ENCODE peak calls at places on chromosome 17, in ten cellular contexts. J is AG09309, E is fibroblast of lung, L is uterus, V is stomach, R is thyroid gland, N is kidney epithelial cell, Q is HCT116, T is body of pancreas, X is heart left ventricle. S is an unnamed sample.

GRCh38 chr17:37490638-37491614 is 1.2 kb downstream of the DUSP14 start:
- DNase-seq in J (no peak), E (peak), L (peak), V (no peak), R (peak), N (peak), Q (peak), T (no peak), X (peak), S (no peak)

GRCh38 chr17:41416478-41416877 is 7.9 kb downstream of the KRT37 start:
- DNase-seq in J (no peak), E (no peak), L (no peak), V (no peak), R (no peak), N (no peak), Q (no peak), T (no peak), X (no peak), S (no peak)

GRCh38 chr17:6421700-6422604 is 13.0 kb downstream of the AIPL1 start:
- DNase-seq in J (no peak), E (peak), L (peak), V (peak), R (peak), N (no peak), Q (peak), T (peak), X (peak), S (no peak)

GRCh38 chr17:74008196-74008595 is 195.3 kb upstream of the RPL38 start:
- DNase-seq in J (no peak), E (no peak), L (no peak), V (no peak), R (peak), N (no peak), Q (peak), T (no peak), X (no peak), S (no peak)

GRCh38 chr17:38424297-38424972 is 3.8 kb upstream of the ARHGAP23 start:
- DNase-seq in J (no peak), E (no peak), L (no peak), V (no peak), R (no peak), N (no peak), Q (no peak), T (no peak), X (no peak), S (no peak)

GRCh38 chr17:59428896-59429460 is 97.5 kb downstream of the YPEL2 start:
- DNase-seq in J (no peak), E (no peak), L (no peak), V (no peak), R (no peak), N (no peak), Q (no peak), T (no peak), X (no peak), S (no peak)

GRCh38 chr17:6444573-6445335 is 499 bp downstream of the PIMREG start:
- DNase-seq in J (no peak), E (no peak), L (no peak), V (no peak), R (no peak), N (no peak), Q (no peak), T (no peak), X (no peak), S (no peak)

GRCh38 chr17:4932756-4933155 is 679 bp downstream of the GP1BA start:
- DNase-seq in J (no peak), E (no peak), L (no peak), V (no peak), R (no peak), N (no peak), Q (no peak), T (no peak), X (no peak), S (no peak)

GRCh38 chr17:77808663-77809425 is 149.7 kb upstream of the TNRC6C start:
- DNase-seq in J (no peak), E (no peak), L (no peak), V (no peak), R (no peak), N (no peak), Q (no peak), T (no peak), X (peak), S (no peak)

GRCh38 chr17:15279011-15279477 is 13.9 kb upstream of the PMP22 start:
- DNase-seq in J (peak), E (peak), L (no peak), V (no peak), R (no peak), N (no peak), Q (no peak), T (no peak), X (no peak), S (peak)

GRCh38 chr17:77036841-77037381 is 103.9 kb upstream of the SEC14L1 start:
- DNase-seq in J (no peak), E (no peak), L (no peak), V (peak), R (peak), N (no peak), Q (no peak), T (peak), X (peak), S (no peak)

GRCh38 chr17:34797724-34798123 is 163.5 kb downstream of the CCT6B start:
- DNase-seq in J (no peak), E (peak), L (no peak), V (no peak), R (peak), N (no peak), Q (no peak), T (peak), X (peak), S (no peak)

GRCh38 chr17:72529386-72529785 is 408.6 kb downstream of the SOX9 start:
- DNase-seq in J (no peak), E (no peak), L (no peak), V (no peak), R (no peak), N (no peak), Q (no peak), T (peak), X (no peak), S (no peak)

GRCh38 chr17:59783221-59784016 is 76.0 kb downstream of the VMP1 start:
- DNase-seq in J (no peak), E (peak), L (no peak), V (no peak), R (no peak), N (no peak), Q (peak), T (no peak), X (no peak), S (peak)

GRCh38 chr17:65529761-65530157 is 31.7 kb downstream of the AXIN2 start:
- DNase-seq in J (no peak), E (no peak), L (no peak), V (no peak), R (no peak), N (no peak), Q (no peak), T (no peak), X (no peak), S (no peak)

GRCh38 chr17:6596511-6596910 is 40.2 kb upstream of the PITPNM3 start:
- DNase-seq in J (no peak), E (no peak), L (no peak), V (no peak), R (no peak), N (no peak), Q (no peak), T (no peak), X (no peak), S (no peak)

GRCh38 chr17:933168-934083 is 46.1 kb downstream of the NXN start:
- DNase-seq in J (peak), E (peak), L (peak), V (peak), R (peak), N (peak), Q (peak), T (peak), X (no peak), S (peak)

GRCh38 chr17:14301761-14302401 is 1.0 kb downstream of the HS3ST3B1 start:
- DNase-seq in J (no peak), E (peak), L (no peak), V (peak), R (no peak), N (no peak), Q (no peak), T (peak), X (peak), S (no peak)

GRCh38 chr17:33012522-33013033 is 20.9 kb downstream of the SPACA3 start:
- DNase-seq in J (peak), E (peak), L (no peak), V (no peak), R (no peak), N (peak), Q (no peak), T (no peak), X (no peak), S (no peak)

GRCh38 chr17:36149296-36149820 is 27.1 kb downstream of the TBC1D3B start:
- DNase-seq in J (peak), E (peak), L (peak), V (no peak), R (no peak), N (no peak), Q (no peak), T (peak), X (peak), S (no peak)

GRCh38 chr17:11608396-11608795 is 10.1 kb downstream of the DNAH9 start:
- DNase-seq in J (no peak), E (no peak), L (peak), V (peak), R (peak), N (no peak), Q (no peak), T (peak), X (peak), S (no peak)

GRCh38 chr17:44900894-44901293 is 1.6 kb upstream of the EFTUD2 start:
- DNase-seq in J (peak), E (peak), L (peak), V (no peak), R (peak), N (no peak), Q (no peak), T (no peak), X (no peak), S (peak)

GRCh38 chr17:77182205-77182604 is 41.4 kb downstream of the SEC14L1 start:
- DNase-seq in J (no peak), E (no peak), L (no peak), V (no peak), R (no peak), N (no peak), Q (no peak), T (no peak), X (no peak), S (no peak)

GRCh38 chr17:15929941-15930340 is 15.0 kb upstream of the ADORA2B start:
- DNase-seq in J (no peak), E (no peak), L (no peak), V (no peak), R (no peak), N (no peak), Q (no peak), T (no peak), X (no peak), S (no peak)

GRCh38 chr17:77995146-77995852 is 36.8 kb downstream of the TNRC6C start:
- DNase-seq in J (no peak), E (peak), L (no peak), V (no peak), R (peak), N (no peak), Q (no peak), T (no peak), X (peak), S (no peak)

GRCh38 chr17:77616243-77616731 is 342.2 kb upstream of the TNRC6C start:
- DNase-seq in J (no peak), E (no peak), L (no peak), V (no peak), R (no peak), N (no peak), Q (no peak), T (no peak), X (no peak), S (no peak)

GRCh38 chr17:57739402-57740224 is 5.5 kb downstream of the CCDC182 start:
- DNase-seq in J (no peak), E (peak), L (no peak), V (no peak), R (no peak), N (no peak), Q (peak), T (no peak), X (no peak), S (no peak)
- TF ChIP-seq CTCF in J (peak), E (peak), L (peak), V (no peak), R (peak), N (peak), Q (peak), T (no peak), X (no peak), S (peak)

DNA sequence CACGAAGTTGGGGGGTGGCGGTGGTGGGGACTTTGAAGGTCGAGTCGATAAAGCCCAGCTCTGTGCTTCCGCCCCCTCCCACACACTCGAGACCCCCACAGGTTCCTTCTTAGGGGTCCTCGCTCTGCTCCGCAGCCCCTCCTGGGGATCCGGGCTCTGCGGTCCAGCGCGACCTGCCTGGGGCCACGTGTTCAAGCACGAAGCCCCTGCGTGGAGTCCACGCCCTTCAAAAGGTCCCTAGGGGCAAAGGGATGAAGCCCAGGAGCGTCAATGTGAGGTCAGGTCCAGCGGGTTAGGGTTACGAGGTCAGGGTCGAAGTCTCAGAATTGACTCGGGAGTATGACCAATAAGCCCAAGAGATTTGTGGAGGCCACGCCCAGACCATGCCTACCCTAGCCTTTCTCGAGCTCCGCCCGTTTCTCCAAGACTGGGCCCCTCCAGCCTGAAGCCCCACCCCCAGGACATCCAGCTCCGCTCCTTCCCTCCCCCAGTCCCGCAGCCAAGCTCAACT is 786 bp upstream of the CACNA1G start:
- DNase-seq in J (no peak), E (peak), L (peak), V (peak), R (peak), N (no peak), Q (peak), T (peak), X (peak), S (no peak)
- H3K4me3 ChIP-seq in J (peak), E (peak), L (peak), V (peak), R (no peak), N (peak), Q (peak), T (no peak), X (peak), S (peak)

GRCh38 chr17:27523712-27524111 is 67.5 kb downstream of the KSR1 start:
- DNase-seq in J (no peak), E (no peak), L (no peak), V (no peak), R (no peak), N (no peak), Q (peak), T (no peak), X (no peak), S (no peak)
- TF ChIP-seq CTCF in J (no peak), E (no peak), L (no peak), V (no peak), R (no peak), N (no peak), Q (no peak), T (no peak), X (no peak), S (no peak)

DNA sequence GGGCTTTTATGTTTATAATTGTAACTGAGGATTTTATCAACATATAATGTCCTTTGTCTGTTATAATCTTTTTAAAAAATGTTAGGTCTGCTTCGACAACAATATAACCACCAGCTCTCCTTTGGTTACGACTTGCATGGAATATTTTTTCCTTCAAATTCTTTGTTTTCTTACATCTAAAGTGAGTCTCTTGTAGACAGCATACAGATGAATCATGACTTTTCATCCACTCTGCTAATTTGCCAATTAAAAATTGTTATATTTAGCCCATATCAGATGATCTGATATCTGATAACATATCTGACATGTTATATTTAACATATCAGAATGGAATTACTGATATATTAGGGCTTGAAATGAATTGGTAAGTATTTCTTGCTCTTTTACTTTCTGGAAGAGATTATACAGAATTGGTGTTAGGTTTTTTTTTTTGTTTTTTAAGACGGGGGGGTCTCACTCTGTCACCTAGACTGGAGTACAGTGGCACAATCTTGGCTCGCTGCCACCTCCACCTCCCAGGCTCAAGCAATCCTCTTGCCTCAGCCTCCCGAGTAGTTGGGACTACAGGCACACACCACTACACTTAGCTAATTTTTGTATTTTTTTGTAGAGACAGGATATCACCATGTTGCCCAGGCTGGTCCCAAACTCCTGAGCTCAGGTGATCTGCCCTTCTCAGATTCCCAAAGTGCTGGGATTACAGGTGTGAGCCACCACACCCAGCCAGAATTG is 27.5 kb downstream of the TBX21 start:
- DNase-seq in J (no peak), E (no peak), L (no peak), V (no peak), R (no peak), N (no peak), Q (no peak), T (no peak), X (no peak), S (no peak)
- H3K4me3 ChIP-seq in J (no peak), E (no peak), L (no peak), V (no peak), R (no peak), N (no peak), Q (no peak), T (no peak), X (no peak), S (no peak)

DNA sequence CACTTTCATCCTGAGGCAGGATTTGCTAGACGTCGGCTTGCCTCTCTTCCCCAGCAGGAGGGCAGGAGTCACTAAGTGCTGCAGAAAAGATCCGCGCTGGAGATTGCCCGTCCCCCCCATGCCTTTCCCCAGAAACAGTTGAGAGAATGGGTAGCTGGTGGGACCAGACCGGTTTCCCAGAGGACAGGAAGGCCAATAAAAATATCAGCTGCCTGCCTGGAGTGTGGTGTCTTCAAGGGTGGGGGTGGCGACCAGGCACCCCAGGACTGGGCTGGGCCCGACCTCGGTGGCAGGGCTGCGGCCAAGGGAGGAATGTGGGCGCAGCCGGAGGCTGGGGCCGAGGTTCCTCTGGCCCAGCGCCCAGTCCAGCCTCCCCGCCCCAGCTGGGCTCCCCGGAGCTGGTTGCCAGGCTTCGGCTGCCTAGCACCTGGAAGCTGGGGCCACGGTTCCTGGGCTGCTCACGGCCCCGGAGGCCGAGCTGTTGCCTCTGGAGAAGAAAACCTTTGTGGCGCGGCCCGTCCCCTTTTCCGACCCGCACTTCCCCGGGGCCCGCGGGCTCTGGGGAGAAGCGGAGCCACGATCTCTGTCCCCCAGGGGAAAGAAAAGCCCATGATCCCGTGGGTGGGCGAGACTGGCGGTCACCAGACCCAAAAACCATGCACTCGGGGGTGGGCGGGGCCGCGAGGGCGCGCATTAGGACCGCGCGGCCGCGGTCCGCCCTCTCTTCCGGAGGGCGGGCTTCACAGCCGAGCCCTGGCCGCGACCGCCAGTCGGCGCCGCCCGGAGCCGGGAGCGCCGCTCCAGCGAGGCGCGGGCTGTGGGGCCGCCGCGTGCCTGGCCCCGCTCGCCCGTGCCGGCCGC is at the start of gene TRAF4:
- DNase-seq in J (peak), E (peak), L (peak), V (peak), R (peak), N (no peak), Q (peak), T (peak), X (peak), S (no peak)
- TF ChIP-seq CTCF in J (no peak), E (peak), L (peak), V (no peak), R (peak), N (no peak), Q (no peak), T (peak), X (no peak), S (no peak)

GRCh38 chr17:64058547-64059115 is 38.2 kb upstream of the ICAM2 start:
- DNase-seq in J (no peak), E (no peak), L (no peak), V (no peak), R (no peak), N (no peak), Q (no peak), T (peak), X (no peak), S (no peak)
- H3K4me3 ChIP-seq in J (no peak), E (no peak), L (no peak), V (no peak), R (no peak), N (no peak), Q (no peak), T (no peak), X (no peak), S (no peak)

GRCh38 chr17:81906476-81907218 is 4.6 kb downstream of the PCYT2 start:
- DNase-seq in J (no peak), E (no peak), L (no peak), V (no peak), R (no peak), N (no peak), Q (no peak), T (no peak), X (no peak), S (no peak)

GRCh38 chr17:81909231-81909630 is 2.0 kb downstream of the PCYT2 start:
- DNase-seq in J (no peak), E (no peak), L (no peak), V (no peak), R (no peak), N (no peak), Q (no peak), T (no peak), X (no peak), S (no peak)

GRCh38 chr17:81905993-81906392 is 4.0 kb downstream of the NPB start:
- DNase-seq in J (no peak), E (no peak), L (no peak), V (no peak), R (no peak), N (no peak), Q (no peak), T (no peak), X (no peak), S (no peak)

GRCh38 chr17:81908793-81909192 is 2.4 kb downstream of the PCYT2 start:
- DNase-seq in J (no peak), E (no peak), L (no peak), V (no peak), R (no peak), N (no peak), Q (no peak), T (no peak), X (no peak), S (no peak)

GRCh38 chr17:81907219-81908145 is 3.7 kb downstream of the PCYT2 start:
- DNase-seq in J (no peak), E (no peak), L (no peak), V (no peak), R (no peak), N (no peak), Q (no peak), T (no peak), X (no peak), S (no peak)
- TF ChIP-seq CTCF in J (no peak), E (no peak), L (no peak), V (no peak), R (no peak), N (no peak), Q (peak), T (no peak), X (no peak), S (peak)

GRCh38 chr17:63537001-63537400 is 13.3 kb upstream of the DCAF7 start:
- DNase-seq in J (no peak), E (no peak), L (no peak), V (no peak), R (no peak), N (no peak), Q (no peak), T (no peak), X (no peak), S (no peak)
- H3K4me3 ChIP-seq in J (no peak), E (no peak), L (no peak), V (no peak), R (no peak), N (no peak), Q (no peak), T (no peak), X (no peak), S (no peak)

GRCh38 chr17:80615311-80615710 is 70.7 kb downstream of the RPTOR start:
- DNase-seq in J (no peak), E (no peak), L (no peak), V (no peak), R (no peak), N (no peak), Q (no peak), T (no peak), X (no peak), S (no peak)
- TF ChIP-seq CTCF in J (no peak), E (no peak), L (no peak), V (no peak), R (no peak), N (no peak), Q (no peak), T (no peak), X (no peak), S (no peak)

S was measured in epithelial cell of proximal tubule.